ENCODE peak calls at places on chromosomes 16 and 17, in five cellular contexts. X, T, W, U and B are unnamed samples.

GRCh38 chr16:4345439-4346204 is 5.5 kb downstream of the PAM16 start:
- DNase-seq in X (no peak), W (no peak), U (no peak), T (no peak), B (no peak)

GRCh38 chr16:8936421-8936820 is 27.3 kb downstream of the USP7 start:
- DNase-seq in U (no peak), T (no peak), X (no peak), W (peak), B (peak)

GRCh38 chr17:81080056-81080455 is 45.1 kb downstream of the BAIAP2 start:
- DNase-seq in X (no peak), T (no peak), W (no peak), U (no peak), B (no peak)

GRCh38 chr17:14156689-14157088 is 80.0 kb downstream of the CDRT15 start:
- DNase-seq in W (no peak), U (peak), T (no peak), X (no peak), B (no peak)

GRCh38 chr17:21537302-21537701 is 155.0 kb upstream of the KCNJ18 start:
- DNase-seq in T (no peak), U (no peak), X (no peak), W (no peak), B (no peak)

GRCh38 chr17:4956493-4957061 is 5.7 kb downstream of the ENO3 start:
- DNase-seq in U (no peak), X (peak), W (no peak), T (no peak), B (no peak)

GRCh38 chr16:81866820-81867440 is 87.8 kb downstream of the PLCG2 start:
- DNase-seq in T (peak), W (no peak), U (no peak), X (no peak), B (no peak)

GRCh38 chr16:52456368-52456767 is 90.6 kb downstream of the TOX3 start:
- DNase-seq in U (no peak), W (no peak), T (no peak), X (no peak), B (no peak)

GRCh38 chr17:43768382-43768781 is 9.8 kb upstream of the SOST start:
- DNase-seq in W (no peak), X (no peak), U (no peak), T (peak), B (no peak)

GRCh38 chr17:27381007-27381501 is 75.2 kb upstream of the KSR1 start:
- DNase-seq in T (peak), X (peak), W (peak), U (peak), B (peak)

GRCh38 chr17:48646183-48647102 is 20.3 kb upstream of the HOXB9 start:
- DNase-seq in U (peak), X (no peak), T (no peak), W (no peak), B (no peak)

GRCh38 chr17:36578671-36579070 is 13.0 kb upstream of the DHRS11 start:
- DNase-seq in W (no peak), X (no peak), T (no peak), U (peak), B (no peak)

GRCh38 chr16:30136971-30137601 is 14.1 kb upstream of the MAPK3 start:
- DNase-seq in W (no peak), U (no peak), X (no peak), T (no peak), B (no peak)